ENCODE peak calls at places on chromosomes 5 and 9, in seven cellular contexts. U, I, A, R, S, V and D are unnamed samples.

GRCh38 chr5:29720954-29721353 is 1472.5 kb upstream of the CDH6 start:
- DNase-seq in R (no peak), I (no peak), U (no peak), A (no peak), V (no peak), S (no peak), D (no peak)

GRCh38 chr9:77712533-77713130 is 64.5 kb upstream of the GNA14 start:
- DNase-seq in R (no peak), U (no peak), I (no peak), A (no peak), S (no peak), V (no peak), D (no peak)

GRCh38 chr5:113293613-113294340 is 141.0 kb downstream of the TSSK1B start:
- DNase-seq in A (peak; percentile 17), I (no peak), R (no peak), V (peak; percentile 22), U (no peak), S (no peak), D (no peak)

GRCh38 chr9:91119147-91119546 is 242.6 kb downstream of the AUH start:
- DNase-seq in I (no peak), V (no peak), U (no peak), A (no peak), S (no peak), R (no peak), D (no peak)

GRCh38 chr9:108674766-108675530 is 180.8 kb downstream of the ACTL7B start:
- DNase-seq in R (no peak), U (no peak), I (no peak), V (no peak), S (no peak), A (no peak), D (no peak)

GRCh38 chr9:70053864-70054263 is 10.2 kb downstream of the MAMDC2 start:
- DNase-seq in S (no peak), A (no peak), I (peak; percentile 35), V (no peak), U (no peak), R (no peak), D (peak; percentile 68)

GRCh38 chr5:135063511-135064234 is 29.6 kb upstream of the PITX1 start:
- DNase-seq in S (no peak), V (no peak), R (no peak), A (no peak), I (no peak), U (no peak), D (no peak)

GRCh38 chr9:35510366-35510744 is 20.4 kb downstream of the RUSC2 start:
- DNase-seq in A (no peak), I (no peak), R (no peak), V (no peak), U (no peak), S (no peak), D (no peak)

GRCh38 chr5:1791176-1791575 is 8.5 kb downstream of the MRPL36 start:
- DNase-seq in S (no peak), R (no peak), I (no peak), V (no peak), U (no peak), A (no peak), D (no peak)

GRCh38 chr5:1002836-1003235 is 5.8 kb upstream of the NKD2 start:
- DNase-seq in R (no peak), I (no peak), V (no peak), U (no peak), A (no peak), S (no peak), D (no peak)

GRCh38 chr9:35681341-35682002 is 7.7 kb downstream of the CA9 start:
- DNase-seq in V (no peak), R (no peak), S (no peak), U (no peak), A (no peak), I (no peak), D (no peak)

GRCh38 chr5:174175869-174176268 is 130.4 kb downstream of the NSG2 start:
- DNase-seq in S (no peak), A (no peak), U (no peak), V (no peak), I (no peak), R (no peak), D (no peak)

GRCh38 chr5:166068547-166069335 is 2222.7 kb upstream of the WWC1 start:
- DNase-seq in V (no peak), R (no peak), U (no peak), S (no peak), A (no peak), I (no peak), D (no peak)

GRCh38 chr5:168128556-168128955 is 162.9 kb upstream of the WWC1 start:
- DNase-seq in A (no peak), U (no peak), V (no peak), S (no peak), I (no peak), R (no peak), D (no peak)

GRCh38 chr5:41433552-41434181 is 76.7 kb downstream of the PLCXD3 start:
- DNase-seq in V (no peak), A (no peak), U (no peak), S (peak; percentile 19), R (peak; percentile 51), I (no peak), D (no peak)

GRCh38 chr5:38515081-38515480 is 41.4 kb downstream of the LIFR start:
- DNase-seq in U (no peak), S (no peak), I (no peak), R (no peak), A (no peak), V (no peak), D (no peak)

GRCh38 chr5:157184117-157184516 is 3.5 kb downstream of the ITK start:
- DNase-seq in R (no peak), U (no peak), S (no peak), V (no peak), A (no peak), I (no peak), D (no peak)

GRCh38 chr9:126625329-126626116 is 11.8 kb downstream of the LMX1B start:
- DNase-seq in U (no peak), A (peak; percentile 22), V (peak; percentile 53), R (no peak), S (no peak), I (no peak), D (no peak)

GRCh38 chr5:178895615-178896571 is at the start of gene ZFP2:
- DNase-seq in V (peak; percentile 36), R (peak; percentile 86), S (peak; percentile 76), A (peak; percentile 54), U (peak; percentile 66), I (no peak), D (peak; percentile 2)

GRCh38 chr5:29796018-29796417 is 1397.5 kb upstream of the CDH6 start:
- DNase-seq in U (no peak), V (no peak), R (no peak), S (no peak), A (no peak), I (no peak), D (no peak)

GRCh38 chr5:107809201-107810034 is 138.7 kb upstream of the EFNA5 start:
- DNase-seq in R (no peak), U (no peak), S (no peak), A (no peak), V (no peak), I (no peak), D (no peak)

GRCh38 chr9:74573792-74574191 is 76.7 kb downstream of the RORB start:
- DNase-seq in U (no peak), V (no peak), S (peak; percentile 19), A (no peak), R (no peak), I (no peak), D (no peak)